ENCODE peak calls at places on chromosomes 4 and X, in eight cellular contexts. L is suprapubic skin, Q is adrenal gland, P is Peyer's patch, S is tibial nerve, W is prostate gland, A is A549, U is uterus. D is an unnamed sample. For H3K4me1, the result is how much of the 10 kb centered on the place peaks cover.

GRCh38 chrX:283115-283845 is 2.1 kb downstream of the PLCXD1 start:
- DNase-seq in L (peak), Q (peak), P (peak), S (peak), W (peak), A (peak), U (peak), D (peak)

GRCh38 chrX:44431206-44431605 is 87.7 kb upstream of the EFHC2 start:
- DNase-seq in L (no peak), Q (no peak), P (no peak), S (no peak), W (peak), A (peak), U (no peak), D (no peak)

GRCh38 chr4:98519268-98519993 is 139.0 kb downstream of the TSPAN5 start:
- DNase-seq in L (no peak), Q (no peak), P (no peak), S (no peak), W (no peak), A (no peak), U (peak), D (no peak)

GRCh38 chr4:18106620-18107019 is 85.1 kb upstream of the LCORL start:
- DNase-seq in L (no peak), Q (no peak), P (peak), S (no peak), W (no peak), A (no peak), U (no peak), D (no peak)

GRCh38 chrX:130393451-130394074 is 8.1 kb upstream of the GPR119 start:
- DNase-seq in L (no peak), Q (peak), P (peak), S (peak), W (peak), A (peak), U (no peak), D (peak)

GRCh38 chrX:45774961-45775360 is 574.3 kb upstream of the DIPK2B start:
- DNase-seq in L (no peak), Q (no peak), P (no peak), S (no peak), W (no peak), A (no peak), U (peak), D (no peak)

GRCh38 chrX:104370089-104370488 is 115.4 kb upstream of the ESX1 start:
- DNase-seq in L (no peak), Q (no peak), P (no peak), S (no peak), W (peak), A (peak), U (no peak), D (no peak)

GRCh38 chr4:100188829-100189228 is 1.4 kb downstream of the DDIT4L start:
- DNase-seq in L (no peak), Q (no peak), P (no peak), S (no peak), W (no peak), A (no peak), U (peak), D (no peak)

GRCh38 chr4:42513748-42514490 is 116.6 kb downstream of the SHISA3 start:
- DNase-seq in L (no peak), Q (no peak), P (no peak), S (no peak), W (no peak), A (no peak), U (no peak), D (no peak)

GRCh38 chr4:170672571-170672970 is 582.8 kb upstream of the AADAT start:
- DNase-seq in L (no peak), Q (no peak), P (no peak), S (no peak), W (no peak), A (no peak), U (no peak), D (no peak)

GRCh38 chr4:30537462-30537861 is 182.7 kb upstream of the PCDH7 start:
- DNase-seq in L (no peak), Q (no peak), P (no peak), S (no peak), W (no peak), A (peak), U (no peak), D (no peak)

GRCh38 chrX:1537031-1537715 is at the start of gene P2RY8:
- DNase-seq in L (peak), Q (peak), P (peak), S (peak), W (no peak), A (peak), U (peak), D (peak)

GRCh38 chr4:103934178-103934789 is 214.5 kb upstream of the TACR3 start:
- DNase-seq in L (no peak), Q (peak), P (no peak), S (peak), W (peak), A (peak), U (no peak), D (peak)

GRCh38 chr4:105061136-105061696 is 85.5 kb upstream of the TET2 start:
- DNase-seq in L (no peak), Q (no peak), P (peak), S (no peak), W (peak), A (no peak), U (no peak), D (no peak)

GRCh38 chrX:108221481-108221880 is 129.9 kb downstream of the ATG4A start:
- DNase-seq in L (no peak), Q (no peak), P (no peak), S (no peak), W (no peak), A (no peak), U (peak), D (no peak)

GRCh38 chr4:47187608-47188007 is 156.2 kb downstream of the GABRB1 start:
- DNase-seq in L (no peak), Q (no peak), P (no peak), S (no peak), W (no peak), A (no peak), U (no peak), D (no peak)

GRCh38 chrX:84469226-84469625 is 33.0 kb downstream of the HDX start:
- DNase-seq in L (no peak), Q (no peak), P (no peak), S (no peak), W (no peak), A (no peak), U (no peak), D (no peak)

GRCh38 chrX:116378961-116379360 is 57.4 kb upstream of the SLC6A14 start:
- DNase-seq in L (no peak), Q (no peak), P (no peak), S (no peak), W (no peak), A (no peak), U (no peak), D (no peak)

GRCh38 chrX:116384406-116384805 is 52.0 kb upstream of the SLC6A14 start:
- DNase-seq in L (no peak), Q (no peak), P (no peak), S (no peak), W (no peak), A (peak), U (no peak), D (no peak)

GRCh38 chrX:116379854-116380253 is 56.6 kb upstream of the SLC6A14 start:
- DNase-seq in L (no peak), Q (no peak), P (no peak), S (peak), W (no peak), A (no peak), U (no peak), D (peak)
- H3K27ac ChIP-seq in L (no peak), Q (no peak), P (no peak), S (no peak), W (no peak), A (no peak), U (no peak), D (no peak)

DNA sequence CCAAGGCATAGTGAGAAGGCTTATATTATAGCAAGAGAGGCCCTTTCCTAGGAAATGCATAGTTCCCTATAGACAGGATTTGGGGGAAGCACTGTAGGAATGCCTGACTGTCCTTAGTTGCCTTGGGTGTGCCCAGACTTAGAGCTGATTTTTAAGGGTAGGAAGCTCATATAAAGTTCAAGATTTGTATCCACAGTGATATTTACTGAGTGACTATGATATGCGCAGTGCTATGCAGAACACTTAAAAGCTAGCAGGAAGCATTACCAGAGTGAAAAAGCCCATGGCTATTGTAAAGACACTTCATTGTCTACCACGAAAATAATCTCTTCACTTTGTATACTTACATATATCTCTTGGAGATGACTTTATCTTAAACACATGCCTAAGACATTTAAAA is 50.1 kb upstream of the IL13RA1 start:
- DNase-seq in L (no peak), Q (no peak), P (no peak), S (no peak), W (no peak), A (no peak), U (no peak), D (no peak)
- H3K4me1 ChIP-seq in L (under half), Q (under half), P (under half), S (under half), W (under half), A (under half), U (under half), D (under half)

GRCh38 chr4:74158561-74159396 is 861 bp downstream of the MTHFD2L start:
- DNase-seq in L (no peak), Q (no peak), P (no peak), S (no peak), W (no peak), A (peak), U (no peak), D (no peak)

GRCh38 chr4:74157116-74157742 is 689 bp upstream of the MTHFD2L start:
- DNase-seq in L (no peak), Q (peak), P (no peak), S (no peak), W (no peak), A (peak), U (no peak), D (peak)

GRCh38 chr4:74159397-74159709 is 1.4 kb downstream of the MTHFD2L start:
- DNase-seq in L (no peak), Q (no peak), P (no peak), S (no peak), W (no peak), A (no peak), U (no peak), D (no peak)

GRCh38 chr4:74156521-74156920 is 1.4 kb upstream of the MTHFD2L start:
- DNase-seq in L (no peak), Q (no peak), P (no peak), S (no peak), W (no peak), A (no peak), U (no peak), D (no peak)

DNA sequence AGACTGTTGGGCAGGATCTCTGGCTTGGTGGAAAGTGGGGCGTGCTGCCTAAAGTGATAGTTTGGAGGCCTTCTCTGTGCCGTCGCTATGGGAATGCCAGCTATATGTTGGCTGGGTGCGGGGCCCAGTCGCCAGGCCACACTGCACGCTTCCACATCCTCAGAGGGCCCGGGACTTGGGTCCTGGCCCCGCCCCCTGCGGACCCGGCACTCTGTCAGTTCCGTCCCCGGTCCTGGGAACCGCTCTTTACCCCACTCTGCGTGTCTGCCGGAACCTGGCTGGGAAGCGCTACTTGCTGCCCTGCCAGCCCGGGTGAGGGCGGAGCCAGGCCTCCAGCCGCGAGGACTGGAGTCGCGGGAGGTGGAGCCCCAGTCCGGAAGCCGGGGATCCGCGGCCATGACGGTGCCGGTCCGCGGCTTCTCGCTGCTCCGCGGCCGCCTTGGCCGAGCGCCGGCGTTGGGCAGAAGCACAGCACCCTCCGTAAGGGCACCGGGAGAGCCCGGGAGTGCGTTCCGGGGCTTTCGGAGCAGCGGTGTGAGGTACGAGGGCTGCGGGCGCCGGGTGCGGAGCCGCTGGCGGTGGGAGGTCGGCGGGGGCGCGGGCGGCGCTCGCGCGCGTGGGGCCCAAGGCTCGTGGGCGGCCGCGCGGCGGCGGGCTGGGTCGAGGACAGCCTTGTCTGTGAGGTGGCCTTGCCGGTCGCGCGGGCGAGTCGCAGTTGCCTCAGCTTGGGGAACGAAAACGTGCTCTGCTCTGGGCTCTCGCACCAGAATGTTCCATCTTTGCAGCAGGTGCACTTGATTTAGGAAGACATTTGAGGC is at the start of gene MTHFD2L:
- DNase-seq in L (peak), Q (peak), P (peak), S (peak), W (peak), A (peak), U (peak), D (peak)
- TF ChIP-seq POLR2A in L (peak), Q (peak), P (peak), S (peak), W (peak), A (peak), U (peak), D (peak)

DNA sequence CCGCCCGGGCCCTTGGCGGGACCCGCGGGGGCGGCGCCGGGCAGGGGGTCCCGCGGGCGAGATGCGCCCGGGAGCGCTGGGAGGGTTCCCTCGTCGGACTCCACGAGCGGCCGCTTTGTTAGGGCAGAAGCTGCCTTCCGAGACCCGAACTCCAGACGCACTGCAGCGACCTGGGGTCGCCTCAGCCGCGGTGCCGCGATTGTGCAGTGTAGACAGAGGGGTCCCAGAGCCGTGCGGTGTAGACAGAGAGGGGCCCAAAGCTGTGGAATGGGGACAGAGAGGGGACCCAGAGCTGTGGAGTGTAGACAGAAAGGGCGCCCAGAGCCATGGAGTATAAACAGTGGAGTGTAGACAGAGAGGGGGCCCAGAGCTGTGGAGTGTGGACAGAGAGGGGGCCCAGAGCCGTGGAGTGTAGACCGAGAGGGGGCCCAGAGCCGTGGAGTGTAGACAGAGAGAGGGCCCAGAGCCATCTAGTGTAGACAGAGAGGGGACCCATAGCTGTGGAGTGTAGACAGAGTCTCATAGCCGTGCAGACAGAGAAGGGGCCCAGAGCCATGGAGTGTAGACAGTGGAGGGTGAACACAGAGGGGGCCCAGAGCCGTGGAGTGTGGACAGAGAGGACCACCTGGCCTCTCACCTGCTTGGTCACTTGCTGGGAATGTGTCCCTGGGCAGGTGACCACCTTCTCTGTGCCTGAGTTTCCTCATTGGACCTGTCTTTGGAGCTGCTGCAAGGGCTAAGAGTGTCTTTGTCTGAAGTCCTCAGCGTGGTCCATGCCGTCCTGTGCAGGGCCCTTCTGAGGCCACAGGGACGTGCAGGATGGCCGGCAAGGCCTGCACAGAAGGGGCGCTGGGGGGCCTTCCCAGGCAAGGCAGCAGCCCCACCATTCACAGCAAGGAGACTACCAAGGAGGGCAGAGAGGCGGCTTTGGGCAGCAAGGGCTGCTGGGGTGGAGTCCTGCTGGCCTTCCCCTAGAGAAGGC is 880 bp downstream of the RGS12 start:
- DNase-seq in L (peak), Q (peak), P (peak), S (no peak), W (no peak), A (no peak), U (no peak), D (no peak)
- H3K27ac ChIP-seq in L (peak), Q (peak), P (peak), S (peak), W (peak), A (peak), U (peak), D (peak)

DNA sequence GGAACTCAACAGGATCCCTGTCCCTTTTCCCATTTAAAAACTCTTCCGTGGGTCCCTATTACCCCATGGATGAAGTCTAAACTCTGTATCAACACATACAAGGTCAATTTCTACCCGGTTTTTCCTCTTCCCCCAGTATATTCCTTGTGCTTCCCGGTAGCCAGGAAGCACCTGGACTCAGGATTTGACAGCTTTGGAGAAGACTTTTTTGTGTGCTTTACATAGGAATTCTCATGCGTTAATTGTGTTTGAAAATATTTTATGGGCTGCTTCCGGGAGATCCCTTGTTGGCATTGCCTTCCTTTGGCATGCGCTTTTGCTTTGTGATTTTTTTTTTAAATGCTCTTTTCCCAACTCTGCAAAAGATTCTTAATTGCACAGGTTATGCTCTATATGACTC is 7.2 kb downstream of the SMS start:
- DNase-seq in L (no peak), Q (no peak), P (no peak), S (no peak), W (no peak), A (no peak), U (no peak), D (no peak)
- H3K4me1 ChIP-seq in L (under half), Q (under half), P (under half), S (under half), W (under half), A (under half), U (under half), D (under half)

DNA sequence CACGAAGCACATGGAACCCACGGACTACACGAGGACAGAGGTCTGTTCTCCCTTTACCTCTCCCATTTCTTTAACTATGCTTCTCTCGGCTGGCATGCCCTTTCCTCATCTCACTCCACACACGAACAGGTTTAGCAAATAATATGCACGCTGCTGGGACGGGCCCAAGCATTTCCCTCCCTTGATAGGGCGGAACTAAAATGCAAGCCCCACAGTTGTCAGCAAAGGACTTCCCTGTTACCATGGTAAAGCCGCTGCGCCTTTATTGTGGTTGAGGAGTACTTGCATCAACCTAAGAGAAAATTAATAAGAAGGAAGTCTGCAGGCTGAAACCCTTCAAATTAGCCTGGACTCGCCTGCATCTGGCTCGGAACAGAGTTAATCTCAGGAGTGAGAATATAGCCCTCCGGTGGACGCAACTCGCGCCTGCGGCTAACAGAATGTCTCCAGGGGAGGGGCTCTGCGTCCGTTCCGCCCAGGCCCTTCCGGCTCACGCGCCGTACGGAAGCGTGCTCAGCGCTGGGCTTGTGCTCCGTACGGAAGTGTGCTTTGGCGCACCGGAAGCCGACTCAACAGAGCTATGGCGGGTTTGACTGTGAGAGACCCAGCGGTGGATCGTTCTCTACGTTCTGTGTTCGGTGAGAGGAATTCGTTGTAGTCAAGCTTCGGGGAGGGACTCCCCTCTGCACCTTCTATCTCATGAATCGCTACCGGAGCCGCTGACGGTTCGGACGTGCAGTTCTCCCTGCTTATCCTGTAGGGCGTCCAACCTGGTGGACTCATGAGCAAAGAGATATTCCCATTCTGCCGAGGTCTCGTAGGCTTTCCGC is at the start of gene CSTF2:
- DNase-seq in L (peak), Q (peak), P (peak), S (peak), W (peak), A (peak), U (peak), D (peak)
- TF ChIP-seq POLR2A in L (no peak), Q (no peak), P (no peak), S (no peak), W (no peak), A (peak), U (no peak), D (peak)

DNA sequence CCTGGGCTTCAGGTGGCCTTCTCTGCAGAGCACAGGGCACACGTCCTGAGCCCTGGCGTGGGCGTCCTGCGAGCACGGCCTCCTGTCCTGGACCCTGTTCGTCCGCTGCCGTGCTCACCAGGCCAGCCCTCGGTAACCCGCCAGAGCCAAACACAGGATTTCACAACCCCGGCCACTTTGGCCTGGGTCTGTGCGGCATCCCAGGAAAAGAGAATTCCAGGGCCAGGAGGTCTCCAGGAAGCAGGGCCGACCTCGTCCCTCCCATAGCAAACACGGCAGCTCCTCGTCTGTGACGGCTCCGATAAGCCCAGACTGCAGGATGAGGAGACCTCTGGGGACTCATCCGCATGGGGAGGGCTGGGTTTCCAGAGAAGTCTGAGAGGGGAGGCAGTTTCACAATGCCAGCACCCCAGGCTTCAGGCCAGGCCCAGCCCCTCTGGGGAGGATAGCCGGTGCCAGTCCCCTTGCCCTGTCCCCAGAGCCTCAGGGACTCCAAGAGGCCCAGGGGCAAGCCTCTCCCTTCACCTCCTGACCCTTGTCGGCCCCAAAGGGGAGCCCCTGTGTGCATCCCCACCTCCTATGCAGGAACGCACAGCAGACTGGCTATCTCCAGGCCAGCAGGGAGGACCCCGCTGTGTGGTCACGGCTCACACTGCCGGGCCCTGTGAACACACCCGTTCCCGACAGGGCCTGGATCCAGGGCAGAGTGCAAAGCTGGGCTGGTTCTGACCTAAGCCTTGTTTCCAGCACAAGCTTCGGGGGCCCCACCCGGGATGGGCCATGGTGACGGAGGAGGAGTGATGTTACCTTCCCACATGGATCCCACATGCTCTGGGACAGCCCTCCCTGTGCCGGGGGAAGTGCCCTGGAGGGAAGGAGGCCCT is 22.3 kb upstream of the HTRA3 start:
- DNase-seq in L (peak), Q (peak), P (peak), S (peak), W (no peak), A (peak), U (no peak), D (no peak)
- H3K27ac ChIP-seq in L (peak), Q (peak), P (no peak), S (peak), W (no peak), A (peak), U (no peak), D (no peak)